ENCODE peak calls at places on chromosomes 12 and 14, in eight cellular contexts. One of them, this sample, is unnamed.

GRCh38 chr14:77111021-77111420 is 13.0 kb downstream of the CIPC start:
- DNase-seq in tibial artery: no peak
- DNase-seq in aorta: no peak
- DNase-seq in PC-9: peak; percentile 76
- DNase-seq in heart right ventricle: no peak
- DNase-seq in CD4-positive, alpha-beta memory T cell: no peak
- DNase-seq in naive thymus-derived CD4-positive, alpha-beta T cell: no peak
- DNase-seq in DND-41: no peak
- DNase-seq in this sample: no peak

GRCh38 chr14:54617467-54617866 is 50.5 kb downstream of the SAMD4A start:
- DNase-seq in tibial artery: no peak
- DNase-seq in aorta: no peak
- DNase-seq in PC-9: no peak
- DNase-seq in heart right ventricle: no peak
- DNase-seq in CD4-positive, alpha-beta memory T cell: no peak
- DNase-seq in naive thymus-derived CD4-positive, alpha-beta T cell: no peak
- DNase-seq in DND-41: no peak
- DNase-seq in this sample: no peak

GRCh38 chr12:119988788-119989618 is at the start of gene BICDL1:
- DNase-seq in tibial artery: no peak
- DNase-seq in aorta: peak; percentile 80
- DNase-seq in PC-9: peak; percentile 82
- DNase-seq in heart right ventricle: peak; percentile 12
- DNase-seq in CD4-positive, alpha-beta memory T cell: peak; percentile 99
- DNase-seq in naive thymus-derived CD4-positive, alpha-beta T cell: peak; percentile 98
- DNase-seq in DND-41: peak; percentile 78
- DNase-seq in this sample: peak; percentile 49

GRCh38 chr14:33056213-33056612 is 117.5 kb downstream of the NPAS3 start:
- DNase-seq in tibial artery: no peak
- DNase-seq in aorta: no peak
- DNase-seq in PC-9: no peak
- DNase-seq in heart right ventricle: no peak
- DNase-seq in CD4-positive, alpha-beta memory T cell: no peak
- DNase-seq in naive thymus-derived CD4-positive, alpha-beta T cell: no peak
- DNase-seq in DND-41: no peak
- DNase-seq in this sample: no peak

GRCh38 chr12:21576431-21576830 is 28.2 kb downstream of the GYS2 start:
- DNase-seq in tibial artery: no peak
- DNase-seq in aorta: no peak
- DNase-seq in PC-9: no peak
- DNase-seq in heart right ventricle: no peak
- DNase-seq in CD4-positive, alpha-beta memory T cell: no peak
- DNase-seq in naive thymus-derived CD4-positive, alpha-beta T cell: no peak
- DNase-seq in DND-41: no peak
- DNase-seq in this sample: no peak

GRCh38 chr14:67514650-67515385 is 18.3 kb upstream of the PLEKHH1 start:
- DNase-seq in tibial artery: peak; percentile 66
- DNase-seq in aorta: peak; percentile 81
- DNase-seq in PC-9: no peak
- DNase-seq in heart right ventricle: peak; percentile 16
- DNase-seq in CD4-positive, alpha-beta memory T cell: peak; percentile 55
- DNase-seq in naive thymus-derived CD4-positive, alpha-beta T cell: peak; percentile 56
- DNase-seq in DND-41: peak; percentile 70
- DNase-seq in this sample: peak; percentile 48

GRCh38 chr14:73764881-73765280 is 50.7 kb upstream of the PNMA1 start:
- DNase-seq in tibial artery: peak; percentile 86
- DNase-seq in aorta: no peak
- DNase-seq in PC-9: no peak
- DNase-seq in heart right ventricle: peak; percentile 80
- DNase-seq in CD4-positive, alpha-beta memory T cell: no peak
- DNase-seq in naive thymus-derived CD4-positive, alpha-beta T cell: no peak
- DNase-seq in DND-41: no peak
- DNase-seq in this sample: no peak

GRCh38 chr12:76346798-76347420 is 1.3 kb downstream of the BBS10 start:
- DNase-seq in tibial artery: no peak
- DNase-seq in aorta: no peak
- DNase-seq in PC-9: no peak
- DNase-seq in heart right ventricle: peak; percentile 35
- DNase-seq in CD4-positive, alpha-beta memory T cell: no peak
- DNase-seq in naive thymus-derived CD4-positive, alpha-beta T cell: no peak
- DNase-seq in DND-41: no peak
- DNase-seq in this sample: peak; percentile 33

GRCh38 chr14:55302770-55303472 is 31.7 kb downstream of the FBXO34 start:
- DNase-seq in tibial artery: no peak
- DNase-seq in aorta: no peak
- DNase-seq in PC-9: no peak
- DNase-seq in heart right ventricle: no peak
- DNase-seq in CD4-positive, alpha-beta memory T cell: no peak
- DNase-seq in naive thymus-derived CD4-positive, alpha-beta T cell: no peak
- DNase-seq in DND-41: no peak
- DNase-seq in this sample: no peak

GRCh38 chr12:12645485-12645884 is 33.8 kb downstream of the CREBL2 start:
- DNase-seq in tibial artery: no peak
- DNase-seq in aorta: no peak
- DNase-seq in PC-9: no peak
- DNase-seq in heart right ventricle: peak; percentile 6
- DNase-seq in CD4-positive, alpha-beta memory T cell: peak; percentile 66
- DNase-seq in naive thymus-derived CD4-positive, alpha-beta T cell: peak; percentile 68
- DNase-seq in DND-41: no peak
- DNase-seq in this sample: no peak

GRCh38 chr12:84791444-84791843 is 121.2 kb downstream of the SLC6A15 start:
- DNase-seq in tibial artery: no peak
- DNase-seq in aorta: no peak
- DNase-seq in PC-9: no peak
- DNase-seq in heart right ventricle: no peak
- DNase-seq in CD4-positive, alpha-beta memory T cell: no peak
- DNase-seq in naive thymus-derived CD4-positive, alpha-beta T cell: no peak
- DNase-seq in DND-41: no peak
- DNase-seq in this sample: no peak

GRCh38 chr12:130656411-130656810 is 59.7 kb downstream of the RIMBP2 start:
- DNase-seq in tibial artery: no peak
- DNase-seq in aorta: no peak
- DNase-seq in PC-9: no peak
- DNase-seq in heart right ventricle: no peak
- DNase-seq in CD4-positive, alpha-beta memory T cell: no peak
- DNase-seq in naive thymus-derived CD4-positive, alpha-beta T cell: no peak
- DNase-seq in DND-41: no peak
- DNase-seq in this sample: no peak

GRCh38 chr12:104529130-104529874 is 72.6 kb downstream of the CHST11 start:
- DNase-seq in tibial artery: no peak
- DNase-seq in aorta: no peak
- DNase-seq in PC-9: no peak
- DNase-seq in heart right ventricle: no peak
- DNase-seq in CD4-positive, alpha-beta memory T cell: no peak
- DNase-seq in naive thymus-derived CD4-positive, alpha-beta T cell: no peak
- DNase-seq in DND-41: no peak
- DNase-seq in this sample: no peak

GRCh38 chr12:104524026-104524425 is 67.3 kb downstream of the CHST11 start:
- DNase-seq in tibial artery: no peak
- DNase-seq in aorta: no peak
- DNase-seq in PC-9: no peak
- DNase-seq in heart right ventricle: no peak
- DNase-seq in CD4-positive, alpha-beta memory T cell: no peak
- DNase-seq in naive thymus-derived CD4-positive, alpha-beta T cell: no peak
- DNase-seq in DND-41: no peak
- DNase-seq in this sample: no peak

GRCh38 chr12:104526320-104526719 is 69.6 kb downstream of the CHST11 start:
- DNase-seq in tibial artery: no peak
- DNase-seq in aorta: no peak
- DNase-seq in PC-9: no peak
- DNase-seq in heart right ventricle: no peak
- DNase-seq in CD4-positive, alpha-beta memory T cell: no peak
- DNase-seq in naive thymus-derived CD4-positive, alpha-beta T cell: no peak
- DNase-seq in DND-41: no peak
- DNase-seq in this sample: no peak

GRCh38 chr12:104524433-104524832 is 67.7 kb downstream of the CHST11 start:
- DNase-seq in tibial artery: no peak
- DNase-seq in aorta: no peak
- DNase-seq in PC-9: no peak
- DNase-seq in heart right ventricle: no peak
- DNase-seq in CD4-positive, alpha-beta memory T cell: no peak
- DNase-seq in naive thymus-derived CD4-positive, alpha-beta T cell: no peak
- DNase-seq in DND-41: no peak
- DNase-seq in this sample: no peak

DNA sequence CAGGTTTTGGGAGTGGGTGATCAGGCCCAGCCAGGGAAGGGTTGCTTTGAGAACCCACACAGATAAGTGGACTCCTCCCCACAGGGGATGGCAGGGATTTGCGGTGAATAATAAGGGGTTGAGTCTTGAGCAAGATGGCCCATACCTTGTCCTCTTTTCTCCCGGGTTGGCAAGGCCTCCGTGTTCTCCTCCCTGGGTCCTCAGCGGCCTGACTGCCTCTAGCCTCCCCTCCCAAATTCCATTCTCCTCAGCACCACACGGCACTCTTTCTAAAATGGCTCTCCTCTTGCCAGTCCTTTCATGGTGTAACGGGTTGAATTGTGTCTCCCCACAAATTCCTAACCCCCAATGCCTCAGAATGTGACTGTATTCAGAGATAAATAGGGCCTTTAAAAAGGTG is 70.0 kb downstream of the CHST11 start:
- DNase-seq in tibial artery: no peak
- DNase-seq in aorta: no peak
- DNase-seq in PC-9: no peak
- DNase-seq in heart right ventricle: no peak
- DNase-seq in CD4-positive, alpha-beta memory T cell: no peak
- DNase-seq in naive thymus-derived CD4-positive, alpha-beta T cell: no peak
- DNase-seq in DND-41: no peak
- DNase-seq in this sample: no peak
- H3K9me3 ChIP-seq in tibial artery: no peaks in the 10 kb centered on the region
- H3K9me3 ChIP-seq in aorta: peaks cover 2% of the 10 kb centered on the region
- H3K9me3 ChIP-seq in PC-9: no peaks in the 10 kb centered on the region
- H3K9me3 ChIP-seq in heart right ventricle: no peaks in the 10 kb centered on the region
- H3K9me3 ChIP-seq in CD4-positive, alpha-beta memory T cell: no peaks in the 10 kb centered on the region
- H3K9me3 ChIP-seq in naive thymus-derived CD4-positive, alpha-beta T cell: no peaks in the 10 kb centered on the region
- H3K9me3 ChIP-seq in DND-41: no peaks in the 10 kb centered on the region
- H3K9me3 ChIP-seq in this sample: no peaks in the 10 kb centered on the region

DNA sequence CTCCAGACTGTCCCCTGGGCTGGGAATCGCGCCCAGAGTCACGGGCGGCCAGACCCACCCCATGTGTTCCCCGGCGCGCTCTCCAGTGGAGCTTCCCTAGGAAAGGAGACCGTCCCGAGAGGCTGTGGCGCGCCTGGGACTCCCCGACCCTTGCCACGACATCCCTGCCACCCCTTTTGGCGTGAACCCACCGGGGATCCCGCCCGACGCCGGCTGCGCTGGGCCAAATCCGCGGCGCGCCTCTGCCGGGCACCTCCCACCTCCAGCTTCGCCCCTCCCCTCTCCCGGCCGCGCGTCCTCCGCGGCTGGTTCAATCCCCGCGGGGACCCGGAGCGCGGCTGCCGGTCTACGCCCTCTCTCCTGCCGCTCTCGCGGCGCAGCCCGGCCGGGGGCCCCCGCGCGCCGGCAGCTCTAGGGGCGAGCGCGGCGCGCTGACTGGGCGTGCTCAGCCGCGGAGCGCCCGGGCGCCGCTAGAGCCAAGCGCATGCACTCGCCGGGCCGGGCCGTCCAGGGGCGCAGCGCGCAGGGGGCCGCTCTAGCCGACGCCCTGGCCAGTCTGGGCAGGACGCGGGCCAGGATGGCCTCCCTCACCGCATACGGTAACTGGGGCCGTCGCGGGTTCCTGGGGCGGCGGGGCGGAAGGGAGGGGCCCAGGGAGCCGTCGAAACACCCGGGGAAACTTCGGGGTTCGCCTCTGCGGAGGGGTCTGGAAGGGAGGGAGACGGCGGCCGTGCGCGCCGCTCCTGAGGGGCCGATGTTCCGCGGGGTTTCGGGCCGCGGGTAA is 77.4 kb upstream of the ANO4 start:
- DNase-seq in tibial artery: no peak
- DNase-seq in aorta: peak; percentile 72
- DNase-seq in PC-9: no peak
- DNase-seq in heart right ventricle: no peak
- DNase-seq in CD4-positive, alpha-beta memory T cell: no peak
- DNase-seq in naive thymus-derived CD4-positive, alpha-beta T cell: no peak
- DNase-seq in DND-41: no peak
- DNase-seq in this sample: peak; percentile 80
- H3K4me3 ChIP-seq in tibial artery: peak overlapping the region; percentile 32
- H3K4me3 ChIP-seq in aorta: no peak overlapping the region
- H3K4me3 ChIP-seq in PC-9: no peak overlapping the region
- H3K4me3 ChIP-seq in heart right ventricle: peak overlapping the region; percentile 29
- H3K4me3 ChIP-seq in CD4-positive, alpha-beta memory T cell: no peak overlapping the region
- H3K4me3 ChIP-seq in naive thymus-derived CD4-positive, alpha-beta T cell: no peak overlapping the region
- H3K4me3 ChIP-seq in DND-41: no peak overlapping the region
- H3K4me3 ChIP-seq in this sample: peak overlapping the region; percentile 57

DNA sequence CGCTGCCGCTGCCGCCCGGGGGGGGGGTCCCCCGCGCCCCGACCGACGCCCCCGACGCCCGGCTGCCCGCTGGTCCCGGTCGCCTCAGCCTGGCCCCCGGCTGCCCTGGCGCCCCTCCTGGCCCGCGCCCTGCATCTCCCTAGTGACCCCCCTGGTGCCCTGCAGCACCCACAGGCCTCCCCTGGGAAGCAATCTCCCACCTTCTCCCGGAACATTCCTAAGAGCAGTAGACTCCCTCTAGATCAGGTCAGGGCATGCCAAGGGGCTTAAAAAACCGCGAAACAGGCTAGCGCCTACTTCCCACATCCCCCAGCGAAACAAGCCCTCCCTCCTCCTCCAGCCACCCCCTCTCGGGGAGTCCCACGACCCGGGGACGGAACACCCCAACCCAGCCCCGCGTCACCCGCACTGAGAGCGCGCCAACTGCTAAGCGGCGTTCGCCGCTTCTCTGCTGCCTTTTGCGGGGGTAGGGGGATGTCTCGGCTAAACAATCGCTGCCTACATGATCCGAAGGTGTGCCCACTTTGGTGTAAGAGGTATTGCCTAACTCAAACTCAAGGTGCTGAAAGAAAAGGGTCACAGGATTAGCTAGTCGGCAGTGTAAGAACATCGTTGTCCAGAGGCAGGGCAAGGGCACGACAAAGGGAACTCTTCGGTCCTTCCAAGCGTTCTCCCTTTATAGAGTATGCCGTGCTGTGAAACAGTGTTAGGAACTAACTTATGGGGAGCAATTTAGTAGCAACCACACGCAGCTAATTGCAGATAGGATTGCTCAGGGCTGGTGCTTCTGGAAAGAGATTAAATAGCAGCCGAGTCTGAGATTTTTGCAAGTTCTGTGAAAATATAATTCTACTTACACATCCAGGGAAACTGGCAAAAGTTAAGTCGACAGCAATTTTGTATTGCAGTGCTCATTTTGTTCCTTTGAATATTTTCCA is 617 bp upstream of the NTN4 start:
- DNase-seq in tibial artery: peak; percentile 69
- DNase-seq in aorta: peak; percentile 74
- DNase-seq in PC-9: peak; percentile 80
- DNase-seq in heart right ventricle: peak; percentile 33
- DNase-seq in CD4-positive, alpha-beta memory T cell: peak; percentile 37
- DNase-seq in naive thymus-derived CD4-positive, alpha-beta T cell: peak; percentile 23
- DNase-seq in DND-41: no peak
- DNase-seq in this sample: peak; percentile 60
- H3K27me3 ChIP-seq in tibial artery: no peaks in the 10 kb centered on the region
- H3K27me3 ChIP-seq in aorta: no peaks in the 10 kb centered on the region
- H3K27me3 ChIP-seq in PC-9: no peaks in the 10 kb centered on the region
- H3K27me3 ChIP-seq in heart right ventricle: no peaks in the 10 kb centered on the region
- H3K27me3 ChIP-seq in CD4-positive, alpha-beta memory T cell: peaks cover 28% of the 10 kb centered on the region
- H3K27me3 ChIP-seq in naive thymus-derived CD4-positive, alpha-beta T cell: peaks cover 4% of the 10 kb centered on the region
- H3K27me3 ChIP-seq in DND-41: peaks cover 64% of the 10 kb centered on the region
- H3K27me3 ChIP-seq in this sample: no peaks in the 10 kb centered on the region

DNA sequence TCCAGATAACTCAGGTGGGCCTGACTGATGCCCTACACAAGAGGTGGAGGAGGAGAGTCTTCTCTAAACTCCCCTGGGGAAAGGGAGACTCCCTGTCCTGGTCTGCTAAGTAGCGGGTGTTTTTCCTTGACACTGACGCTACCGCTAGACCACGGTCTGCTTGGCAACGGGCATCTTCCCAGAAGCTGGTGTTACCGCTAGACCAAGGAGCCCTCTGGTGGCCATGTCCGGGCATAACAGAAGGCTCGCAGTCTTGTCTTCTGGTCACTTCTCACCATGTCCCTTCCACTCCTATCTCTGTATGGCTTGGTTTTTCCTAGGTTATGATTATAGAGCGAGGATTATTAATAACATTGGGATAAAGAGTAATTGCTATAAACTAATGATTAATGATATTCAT is 965.5 kb downstream of the TMEM121 start:
- DNase-seq in tibial artery: no peak
- DNase-seq in aorta: no peak
- DNase-seq in PC-9: no peak
- DNase-seq in heart right ventricle: no peak
- DNase-seq in CD4-positive, alpha-beta memory T cell: no peak
- DNase-seq in naive thymus-derived CD4-positive, alpha-beta T cell: no peak
- DNase-seq in DND-41: peak; percentile 36
- DNase-seq in this sample: peak; percentile 10
- H3K9me3 ChIP-seq in tibial artery: no peaks in the 10 kb centered on the region
- H3K9me3 ChIP-seq in aorta: peaks cover 1% of the 10 kb centered on the region
- H3K9me3 ChIP-seq in PC-9: no peaks in the 10 kb centered on the region
- H3K9me3 ChIP-seq in heart right ventricle: peaks cover 13% of the 10 kb centered on the region
- H3K9me3 ChIP-seq in CD4-positive, alpha-beta memory T cell: no peaks in the 10 kb centered on the region
- H3K9me3 ChIP-seq in naive thymus-derived CD4-positive, alpha-beta T cell: no peaks in the 10 kb centered on the region
- H3K9me3 ChIP-seq in DND-41: no peaks in the 10 kb centered on the region
- H3K9me3 ChIP-seq in this sample: no peaks in the 10 kb centered on the region

This sample was measured in HAP-1.